ENCODE peak calls at places on chromosomes 3 and 15, in nine cellular contexts. M is mesenchymal stem cell; J is M059J; F is activated CD4-positive, alpha-beta T cell treated with anti-CD3 and anti-CD28 coated beads for 48 hours; G is fibroblast of lung; B is dorsolateral prefrontal cortex; Z is A549; Q is effector memory CD4-positive, alpha-beta T cell; S is HuH-7. C is an unnamed sample.

GRCh38 chr15:68186671-68187397 is 18.3 kb downstream of the CALML4 start:
- DNase-seq in M (no peak), J (peak; percentile 23), F (no peak), G (peak; percentile 78), B (no peak), Z (no peak), Q (no peak), S (no peak), C (no peak)

GRCh38 chr3:114299421-114299820 is 5.6 kb downstream of the TIGIT start:
- DNase-seq in M (no peak), J (peak; percentile 55), F (peak; percentile 48), G (no peak), B (no peak), Z (peak; percentile 58), Q (no peak), S (peak; percentile 89), C (no peak)

GRCh38 chr15:51198701-51199253 is 104.1 kb upstream of the TNFAIP8L3 start:
- DNase-seq in M (no peak), J (no peak), F (no peak), G (peak; percentile 24), B (no peak), Z (no peak), Q (no peak), S (no peak), C (no peak)

GRCh38 chr3:10397879-10398278 is 77.0 kb upstream of the SEC13 start:
- DNase-seq in M (no peak), J (no peak), F (no peak), G (no peak), B (no peak), Z (no peak), Q (no peak), S (no peak), C (no peak)

GRCh38 chr3:50550079-50550736 is 17.3 kb downstream of the C3orf18 start:
- DNase-seq in M (peak; percentile 54), J (peak; percentile 24), F (peak; percentile 80), G (no peak), B (peak; percentile 56), Z (peak; percentile 32), Q (no peak), S (peak; percentile 76), C (peak; percentile 79)

GRCh38 chr15:69060041-69060481 is 45.6 kb downstream of the NOX5 start:
- DNase-seq in M (no peak), J (no peak), F (no peak), G (no peak), B (no peak), Z (no peak), Q (no peak), S (no peak), C (no peak)

GRCh38 chr3:120170223-120170622 is 76.0 kb upstream of the GSK3B start:
- DNase-seq in M (peak; percentile 56), J (peak; percentile 97), F (peak; percentile 30), G (peak; percentile 81), B (no peak), Z (peak; percentile 61), Q (no peak), S (no peak), C (no peak)

GRCh38 chr3:44648564-44649229 is at the start of gene ZNF35:
- DNase-seq in M (peak; percentile 91), J (peak; percentile 85), F (peak; percentile 72), G (peak; percentile 92), B (peak; percentile 91), Z (peak; percentile 92), Q (no peak), S (peak; percentile 79), C (peak; percentile 91)

GRCh38 chr15:70474682-70475438 is 288.5 kb downstream of the UACA start:
- DNase-seq in M (peak; percentile 68), J (peak; percentile 98), F (no peak), G (peak; percentile 100), B (peak; percentile 58), Z (peak; percentile 96), Q (no peak), S (no peak), C (no peak)

C was measured in GM10248.